ENCODE peak calls at places on chromosomes 12 and 14, in eight cellular contexts. One of them, this sample, is unnamed. For H3K27me3, the result is how much of the 10 kb centered on the place peaks cover.

GRCh38 chr14:106844608-106845285 is 1318.4 kb downstream of the TMEM121 start:
- DNase-seq in HepG2: peak
- DNase-seq in foreskin keratinocyte: no peak
- DNase-seq in fibroblast of lung: no peak
- DNase-seq in adrenal gland: peak
- DNase-seq in mesendoderm: no peak
- DNase-seq in PC-9: no peak
- DNase-seq in tibial artery: peak
- DNase-seq in this sample: no peak

GRCh38 chr14:104680056-104680805 is 9.2 kb upstream of the INF2 start:
- DNase-seq in mesendoderm: peak
- DNase-seq in tibial artery: peak
- DNase-seq in foreskin keratinocyte: no peak
- DNase-seq in PC-9: peak
- DNase-seq in fibroblast of lung: peak
- DNase-seq in HepG2: no peak
- DNase-seq in adrenal gland: peak
- DNase-seq in this sample: no peak

GRCh38 chr12:49198431-49199155 is 9.7 kb upstream of the TUBA1A start:
- DNase-seq in mesendoderm: peak
- DNase-seq in adrenal gland: peak
- DNase-seq in foreskin keratinocyte: peak
- DNase-seq in fibroblast of lung: peak
- DNase-seq in tibial artery: no peak
- DNase-seq in PC-9: no peak
- DNase-seq in HepG2: no peak
- DNase-seq in this sample: peak

GRCh38 chr14:66746316-66747006 is 238.5 kb downstream of the GPHN start:
- DNase-seq in adrenal gland: peak
- DNase-seq in mesendoderm: peak
- DNase-seq in PC-9: no peak
- DNase-seq in tibial artery: no peak
- DNase-seq in HepG2: peak
- DNase-seq in foreskin keratinocyte: peak
- DNase-seq in fibroblast of lung: peak
- DNase-seq in this sample: no peak

GRCh38 chr12:112185093-112185923 is 59.9 kb downstream of the TRAFD1 start:
- DNase-seq in adrenal gland: no peak
- DNase-seq in foreskin keratinocyte: no peak
- DNase-seq in tibial artery: no peak
- DNase-seq in mesendoderm: no peak
- DNase-seq in HepG2: no peak
- DNase-seq in fibroblast of lung: peak
- DNase-seq in PC-9: no peak
- DNase-seq in this sample: no peak

GRCh38 chr12:117334098-117334497 is 27.3 kb downstream of the NOS1 start:
- DNase-seq in foreskin keratinocyte: no peak
- DNase-seq in mesendoderm: no peak
- DNase-seq in HepG2: no peak
- DNase-seq in PC-9: no peak
- DNase-seq in adrenal gland: no peak
- DNase-seq in tibial artery: no peak
- DNase-seq in fibroblast of lung: no peak
- DNase-seq in this sample: no peak

GRCh38 chr14:70422538-70422937 is 5.6 kb upstream of the SYNJ2BP start:
- DNase-seq in adrenal gland: no peak
- DNase-seq in PC-9: no peak
- DNase-seq in HepG2: no peak
- DNase-seq in mesendoderm: no peak
- DNase-seq in tibial artery: no peak
- DNase-seq in foreskin keratinocyte: no peak
- DNase-seq in fibroblast of lung: no peak
- DNase-seq in this sample: no peak

GRCh38 chr12:53063708-53064612 is 14.1 kb downstream of the TNS2 start:
- DNase-seq in fibroblast of lung: peak
- DNase-seq in adrenal gland: peak
- DNase-seq in PC-9: no peak
- DNase-seq in HepG2: no peak
- DNase-seq in foreskin keratinocyte: no peak
- DNase-seq in mesendoderm: no peak
- DNase-seq in tibial artery: peak
- DNase-seq in this sample: no peak

GRCh38 chr12:65188179-65188709 is 18.9 kb downstream of the LEMD3 start:
- DNase-seq in PC-9: no peak
- DNase-seq in tibial artery: no peak
- DNase-seq in foreskin keratinocyte: no peak
- DNase-seq in fibroblast of lung: peak
- DNase-seq in mesendoderm: no peak
- DNase-seq in adrenal gland: no peak
- DNase-seq in HepG2: no peak
- DNase-seq in this sample: no peak

GRCh38 chr12:51307655-51308593 is 16.1 kb downstream of the BIN2 start:
- DNase-seq in adrenal gland: peak
- DNase-seq in foreskin keratinocyte: peak
- DNase-seq in tibial artery: no peak
- DNase-seq in mesendoderm: no peak
- DNase-seq in HepG2: no peak
- DNase-seq in PC-9: peak
- DNase-seq in fibroblast of lung: peak
- DNase-seq in this sample: no peak

GRCh38 chr14:65658202-65658601 is 245.7 kb downstream of the FUT8 start:
- DNase-seq in foreskin keratinocyte: peak
- DNase-seq in HepG2: no peak
- DNase-seq in PC-9: peak
- DNase-seq in mesendoderm: no peak
- DNase-seq in adrenal gland: no peak
- DNase-seq in fibroblast of lung: peak
- DNase-seq in tibial artery: no peak
- DNase-seq in this sample: no peak

GRCh38 chr14:22251090-22251489 is 337.9 kb downstream of the DAD1 start:
- DNase-seq in tibial artery: no peak
- DNase-seq in adrenal gland: no peak
- DNase-seq in fibroblast of lung: no peak
- DNase-seq in mesendoderm: no peak
- DNase-seq in foreskin keratinocyte: no peak
- DNase-seq in PC-9: no peak
- DNase-seq in HepG2: no peak
- DNase-seq in this sample: no peak

GRCh38 chr12:78898416-78898815 is 33.8 kb downstream of the SYT1 start:
- DNase-seq in mesendoderm: no peak
- DNase-seq in foreskin keratinocyte: no peak
- DNase-seq in PC-9: no peak
- DNase-seq in adrenal gland: peak
- DNase-seq in tibial artery: no peak
- DNase-seq in HepG2: no peak
- DNase-seq in fibroblast of lung: peak
- DNase-seq in this sample: no peak

GRCh38 chr14:47509957-47510356 is 165.4 kb downstream of the MDGA2 start:
- DNase-seq in fibroblast of lung: no peak
- DNase-seq in tibial artery: no peak
- DNase-seq in foreskin keratinocyte: no peak
- DNase-seq in adrenal gland: no peak
- DNase-seq in PC-9: no peak
- DNase-seq in HepG2: no peak
- DNase-seq in mesendoderm: no peak
- DNase-seq in this sample: no peak

GRCh38 chr12:32070370-32070769 is 36.3 kb upstream of the BICD1 start:
- DNase-seq in PC-9: no peak
- DNase-seq in adrenal gland: no peak
- DNase-seq in mesendoderm: no peak
- DNase-seq in HepG2: no peak
- DNase-seq in tibial artery: no peak
- DNase-seq in fibroblast of lung: no peak
- DNase-seq in foreskin keratinocyte: no peak
- DNase-seq in this sample: no peak

GRCh38 chr14:104976198-104977007 is 1.8 kb downstream of the AHNAK2 start:
- DNase-seq in HepG2: peak
- DNase-seq in tibial artery: peak
- DNase-seq in PC-9: peak
- DNase-seq in foreskin keratinocyte: no peak
- DNase-seq in mesendoderm: peak
- DNase-seq in fibroblast of lung: peak
- DNase-seq in adrenal gland: peak
- DNase-seq in this sample: peak

GRCh38 chr14:104386281-104386841 is 193.2 kb upstream of the C14orf180 start:
- DNase-seq in HepG2: no peak
- DNase-seq in foreskin keratinocyte: no peak
- DNase-seq in fibroblast of lung: no peak
- DNase-seq in tibial artery: peak
- DNase-seq in mesendoderm: no peak
- DNase-seq in PC-9: no peak
- DNase-seq in adrenal gland: no peak
- DNase-seq in this sample: peak

GRCh38 chr12:6956332-6956727 is 5.2 kb downstream of the PTPN6 start:
- DNase-seq in HepG2: no peak
- DNase-seq in tibial artery: no peak
- DNase-seq in fibroblast of lung: no peak
- DNase-seq in PC-9: no peak
- DNase-seq in mesendoderm: no peak
- DNase-seq in foreskin keratinocyte: no peak
- DNase-seq in adrenal gland: no peak
- DNase-seq in this sample: no peak

GRCh38 chr12:124286414-124286813 is 8.5 kb upstream of the RFLNA start:
- DNase-seq in foreskin keratinocyte: peak
- DNase-seq in fibroblast of lung: no peak
- DNase-seq in mesendoderm: no peak
- DNase-seq in adrenal gland: no peak
- DNase-seq in tibial artery: no peak
- DNase-seq in HepG2: no peak
- DNase-seq in PC-9: no peak
- DNase-seq in this sample: no peak

GRCh38 chr12:13566286-13566685 is 369.8 kb downstream of the EMP1 start:
- DNase-seq in adrenal gland: no peak
- DNase-seq in mesendoderm: no peak
- DNase-seq in tibial artery: no peak
- DNase-seq in fibroblast of lung: no peak
- DNase-seq in foreskin keratinocyte: no peak
- DNase-seq in PC-9: no peak
- DNase-seq in HepG2: no peak
- DNase-seq in this sample: no peak

GRCh38 chr14:78608998-78609787 is 439.0 kb downstream of the NRXN3 start:
- DNase-seq in PC-9: no peak
- DNase-seq in fibroblast of lung: no peak
- DNase-seq in foreskin keratinocyte: no peak
- DNase-seq in HepG2: no peak
- DNase-seq in adrenal gland: no peak
- DNase-seq in mesendoderm: no peak
- DNase-seq in tibial artery: no peak
- DNase-seq in this sample: no peak

GRCh38 chr12:4899361-4899760 is 10.3 kb upstream of the KCNA1 start:
- DNase-seq in adrenal gland: no peak
- DNase-seq in tibial artery: no peak
- DNase-seq in HepG2: no peak
- DNase-seq in mesendoderm: peak
- DNase-seq in fibroblast of lung: no peak
- DNase-seq in foreskin keratinocyte: no peak
- DNase-seq in PC-9: no peak
- DNase-seq in this sample: no peak

GRCh38 chr14:64928239-64929002 is 14.1 kb downstream of the GPX2 start:
- DNase-seq in fibroblast of lung: no peak
- DNase-seq in foreskin keratinocyte: no peak
- DNase-seq in adrenal gland: no peak
- DNase-seq in HepG2: no peak
- DNase-seq in PC-9: no peak
- DNase-seq in mesendoderm: no peak
- DNase-seq in tibial artery: no peak
- DNase-seq in this sample: no peak

GRCh38 chr12:13247596-13247995 is 51.1 kb downstream of the EMP1 start:
- DNase-seq in mesendoderm: no peak
- DNase-seq in PC-9: no peak
- DNase-seq in HepG2: no peak
- DNase-seq in tibial artery: no peak
- DNase-seq in fibroblast of lung: no peak
- DNase-seq in foreskin keratinocyte: peak
- DNase-seq in adrenal gland: no peak
- DNase-seq in this sample: no peak

GRCh38 chr12:94560416-94561221 is 89.7 kb downstream of the TMCC3 start:
- DNase-seq in fibroblast of lung: peak
- DNase-seq in adrenal gland: peak
- DNase-seq in HepG2: no peak
- DNase-seq in mesendoderm: peak
- DNase-seq in tibial artery: no peak
- DNase-seq in foreskin keratinocyte: peak
- DNase-seq in PC-9: peak
- DNase-seq in this sample: peak

DNA sequence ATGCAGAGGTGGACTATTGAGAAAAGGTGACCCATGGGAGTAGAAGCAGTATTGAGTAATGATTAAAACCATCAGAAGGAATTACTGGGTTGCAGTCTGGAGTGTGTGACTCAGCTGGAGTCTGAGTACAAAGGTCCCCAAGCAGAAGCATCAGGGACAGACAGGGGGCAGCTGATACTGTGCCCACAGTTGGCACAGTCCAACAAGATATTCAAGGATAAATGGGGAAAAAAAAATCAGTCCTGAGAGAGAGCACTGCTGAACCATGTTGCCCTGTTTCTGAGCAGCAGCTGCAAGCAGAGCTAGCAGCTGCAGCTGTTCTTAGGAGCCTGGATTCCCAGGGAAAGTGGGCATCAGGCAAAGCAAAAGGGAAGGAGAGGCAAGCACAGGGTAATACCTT is 17.6 kb downstream of the NEUROD4 start:
- DNase-seq in tibial artery: no peak
- DNase-seq in mesendoderm: no peak
- DNase-seq in fibroblast of lung: no peak
- DNase-seq in foreskin keratinocyte: no peak
- DNase-seq in adrenal gland: no peak
- DNase-seq in PC-9: no peak
- DNase-seq in HepG2: no peak
- DNase-seq in this sample: no peak
- H3K27me3 ChIP-seq in tibial artery: under half
- H3K27me3 ChIP-seq in mesendoderm: under half
- H3K27me3 ChIP-seq in fibroblast of lung: under half
- H3K27me3 ChIP-seq in foreskin keratinocyte: under half
- H3K27me3 ChIP-seq in adrenal gland: under half
- H3K27me3 ChIP-seq in PC-9: half or more
- H3K27me3 ChIP-seq in HepG2: under half
- H3K27me3 ChIP-seq in this sample: under half

GRCh38 chr12:24537241-24537860 is 411.6 kb downstream of the BCAT1 start:
- DNase-seq in fibroblast of lung: no peak
- DNase-seq in foreskin keratinocyte: no peak
- DNase-seq in tibial artery: no peak
- DNase-seq in mesendoderm: no peak
- DNase-seq in HepG2: no peak
- DNase-seq in PC-9: no peak
- DNase-seq in adrenal gland: no peak
- DNase-seq in this sample: no peak
- H3K27ac ChIP-seq in fibroblast of lung: peak
- H3K27ac ChIP-seq in foreskin keratinocyte: no peak
- H3K27ac ChIP-seq in tibial artery: peak
- H3K27ac ChIP-seq in mesendoderm: no peak
- H3K27ac ChIP-seq in HepG2: no peak
- H3K27ac ChIP-seq in PC-9: no peak
- H3K27ac ChIP-seq in adrenal gland: no peak
- H3K27ac ChIP-seq in this sample: no peak

GRCh38 chr14:54252072-54252730 is 144.6 kb upstream of the CDKN3 start:
- DNase-seq in fibroblast of lung: peak
- DNase-seq in HepG2: peak
- DNase-seq in tibial artery: no peak
- DNase-seq in adrenal gland: no peak
- DNase-seq in foreskin keratinocyte: peak
- DNase-seq in PC-9: peak
- DNase-seq in mesendoderm: peak
- DNase-seq in this sample: no peak
- H3K27me3 ChIP-seq in fibroblast of lung: under half
- H3K27me3 ChIP-seq in HepG2: under half
- H3K27me3 ChIP-seq in tibial artery: under half
- H3K27me3 ChIP-seq in adrenal gland: under half
- H3K27me3 ChIP-seq in foreskin keratinocyte: under half
- H3K27me3 ChIP-seq in PC-9: under half
- H3K27me3 ChIP-seq in mesendoderm: under half
- H3K27me3 ChIP-seq in this sample: under half

GRCh38 chr14:61636291-61636690 is 59.0 kb upstream of the HIF1A start:
- DNase-seq in PC-9: no peak
- DNase-seq in foreskin keratinocyte: no peak
- DNase-seq in mesendoderm: no peak
- DNase-seq in adrenal gland: no peak
- DNase-seq in tibial artery: no peak
- DNase-seq in HepG2: no peak
- DNase-seq in fibroblast of lung: no peak
- DNase-seq in this sample: no peak
- H3K27ac ChIP-seq in PC-9: no peak
- H3K27ac ChIP-seq in foreskin keratinocyte: no peak
- H3K27ac ChIP-seq in mesendoderm: no peak
- H3K27ac ChIP-seq in adrenal gland: no peak
- H3K27ac ChIP-seq in tibial artery: no peak
- H3K27ac ChIP-seq in HepG2: no peak
- H3K27ac ChIP-seq in fibroblast of lung: no peak
- H3K27ac ChIP-seq in this sample: no peak